ENCODE peak calls at places on chromosome 2, in seven cellular contexts. P, I, W, F, X, E and N are unnamed samples.

GRCh38 chr2:24304621-24305020 is 55.7 kb downstream of the ITSN2 start:
- DNase-seq in F (no peak), X (no peak), E (no peak), P (peak; percentile 54), I (no peak), W (peak; percentile 23), N (no peak)

GRCh38 chr2:31558401-31559295 is 22.1 kb downstream of the SRD5A2 start:
- DNase-seq in E (no peak), W (peak; percentile 80), P (peak; percentile 20), I (no peak), F (peak; percentile 11), X (no peak), N (no peak)

GRCh38 chr2:69369802-69370201 is 17.2 kb downstream of the GFPT1 start:
- DNase-seq in P (no peak), W (no peak), I (no peak), F (no peak), E (no peak), X (no peak), N (no peak)

GRCh38 chr2:62393293-62393692 is 112.7 kb downstream of the TMEM17 start:
- DNase-seq in X (no peak), P (no peak), E (no peak), I (no peak), W (no peak), F (no peak), N (no peak)

GRCh38 chr2:200901459-200902072 is 12.4 kb downstream of the NIF3L1 start:
- DNase-seq in I (peak; percentile 81), F (peak; percentile 83), E (peak; percentile 82), X (peak; percentile 54), P (peak; percentile 90), W (peak; percentile 97), N (peak; percentile 97)

GRCh38 chr2:128425731-128426620 is 107.3 kb upstream of the HS6ST1 start:
- DNase-seq in F (peak; percentile 57), P (peak; percentile 21), W (no peak), I (peak; percentile 33), E (no peak), X (no peak), N (no peak)

GRCh38 chr2:126634273-126634861 is 21.6 kb upstream of the GYPC start:
- DNase-seq in E (no peak), I (peak; percentile 40), F (peak; percentile 1), W (peak; percentile 46), X (no peak), P (peak; percentile 17), N (peak; percentile 63)

GRCh38 chr2:119422521-119422920 is 9.1 kb upstream of the TMEM37 start:
- DNase-seq in X (no peak), F (no peak), I (no peak), P (no peak), W (no peak), E (no peak), N (no peak)

GRCh38 chr2:77608510-77608909 is 86.3 kb upstream of the LRRTM4 start:
- DNase-seq in I (no peak), P (no peak), X (no peak), F (no peak), E (no peak), W (no peak), N (no peak)

GRCh38 chr2:151344906-151345305 is 12.5 kb upstream of the TNFAIP6 start:
- DNase-seq in I (no peak), F (no peak), X (no peak), E (no peak), W (no peak), P (no peak), N (no peak)

GRCh38 chr2:201798252-201798918 is 8.0 kb upstream of the CDK15 start:
- DNase-seq in X (no peak), E (no peak), W (peak; percentile 94), I (no peak), P (peak; percentile 96), F (peak; percentile 97), N (no peak)

GRCh38 chr2:209977386-209978239 is 24.8 kb upstream of the RPE start:
- DNase-seq in I (no peak), W (peak; percentile 58), X (peak; percentile 21), E (no peak), F (peak; percentile 19), P (peak; percentile 44), N (peak; percentile 63)

GRCh38 chr2:241315879-241316700 is at the start of gene SEPTIN2:
- DNase-seq in F (peak; percentile 52), E (no peak), I (no peak), W (peak; percentile 77), P (peak; percentile 28), X (no peak), N (peak; percentile 69)

GRCh38 chr2:113266431-113266830 is 12.3 kb downstream of the PAX8 start:
- DNase-seq in P (no peak), X (no peak), W (no peak), F (no peak), I (no peak), E (no peak), N (no peak)

GRCh38 chr2:113136828-113137775 is 9.7 kb downstream of the IL1RN start:
- DNase-seq in E (peak; percentile 33), X (peak; percentile 48), I (no peak), P (peak; percentile 42), W (peak; percentile 64), F (no peak), N (peak; percentile 85)

GRCh38 chr2:233501198-233502076 is 65.1 kb downstream of the USP40 start:
- DNase-seq in P (peak; percentile 81), E (no peak), W (peak; percentile 24), I (no peak), X (no peak), F (peak; percentile 86), N (no peak)

GRCh38 chr2:239950144-239950920 is 74.8 kb downstream of the NDUFA10 start:
- DNase-seq in F (no peak), E (no peak), W (no peak), X (no peak), I (no peak), P (no peak), N (no peak)

GRCh38 chr2:9668686-9669338 is 38.0 kb upstream of the YWHAQ start:
- DNase-seq in X (no peak), P (peak; percentile 57), E (no peak), W (peak; percentile 36), I (no peak), F (no peak), N (no peak)

GRCh38 chr2:43303120-43303519 is 76.7 kb upstream of the ZFP36L2 start:
- DNase-seq in F (no peak), I (no peak), E (no peak), W (no peak), X (no peak), P (no peak), N (no peak)

GRCh38 chr2:143936758-143937562 is 583.0 kb downstream of the ZEB2 start:
- DNase-seq in I (peak; percentile 57), W (peak; percentile 70), X (peak; percentile 47), E (no peak), P (peak; percentile 31), F (peak; percentile 61), N (peak; percentile 81)
- H2AFZ ChIP-seq in I (no peak overlapping the region), W (peak overlapping the region; percentile 88), X (peak overlapping the region; percentile 95), E (no peak overlapping the region), P (peak overlapping the region; percentile 90), F (peak overlapping the region; percentile 85), N (peak overlapping the region; percentile 91)

GRCh38 chr2:232418056-232418455 is 11.4 kb downstream of the ALPG start:
- DNase-seq in P (no peak), X (no peak), E (no peak), F (no peak), I (no peak), W (no peak), N (no peak)
- H3K4me2 ChIP-seq in P (no peak overlapping the region), X (peak overlapping the region; percentile 68), E (no peak overlapping the region), F (no peak overlapping the region), I (peak overlapping the region; percentile 81), W (no peak overlapping the region), N (peak overlapping the region; percentile 96)

GRCh38 chr2:137951606-137952005 is 12.7 kb upstream of the HNMT start:
- DNase-seq in F (peak; percentile 96), X (no peak), I (no peak), P (peak; percentile 84), W (peak; percentile 73), E (no peak), N (no peak)
- H2AFZ ChIP-seq in F (no peak overlapping the region), X (no peak overlapping the region), I (no peak overlapping the region), P (no peak overlapping the region), W (no peak overlapping the region), E (no peak overlapping the region), N (no peak overlapping the region)

GRCh38 chr2:175930504-175930903 is 71.6 kb downstream of the LNPK start:
- DNase-seq in P (no peak), F (peak; percentile 6), X (no peak), W (peak; percentile 17), E (no peak), I (no peak), N (no peak)
- H3K4me2 ChIP-seq in P (no peak overlapping the region), F (no peak overlapping the region), X (no peak overlapping the region), W (peak overlapping the region; percentile 74), E (no peak overlapping the region), I (no peak overlapping the region), N (no peak overlapping the region)